ENCODE peak calls at places on chromosome 20, in four cellular contexts. Y is tibial artery, S is transverse colon, T is astrocyte. L is an unnamed sample.

GRCh38 chr20:20370087-20370575 is 2.2 kb downstream of the INSM1 start:
- DNase-seq in T (no peak), S (no peak), Y (no peak), L (no peak)

GRCh38 chr20:23120261-23120660 is 34.1 kb upstream of the CD93 start:
- DNase-seq in T (no peak), S (no peak), Y (no peak), L (no peak)

GRCh38 chr20:34515484-34516037 is 661 bp upstream of the DYNLRB1 start:
- DNase-seq in Y (no peak), T (peak), S (peak), L (peak)

GRCh38 chr20:35831029-35831428 is 59.2 kb downstream of the PHF20 start:
- DNase-seq in S (no peak), T (peak), Y (no peak), L (no peak)

GRCh38 chr20:59006167-59006863 is 739 bp downstream of the CTSZ start:
- DNase-seq in S (peak), Y (no peak), T (no peak), L (peak)

GRCh38 chr20:31712564-31713311 is 9.9 kb downstream of the BCL2L1 start:
- DNase-seq in S (peak), T (peak), Y (peak), L (peak)

GRCh38 chr20:57987659-57988058 is 240.8 kb downstream of the ANKRD60 start:
- DNase-seq in Y (no peak), S (peak), T (no peak), L (no peak)

GRCh38 chr20:57293998-57294397 is 27.6 kb upstream of the BMP7 start:
- DNase-seq in S (no peak), T (no peak), Y (no peak), L (no peak)

GRCh38 chr20:47293524-47294157 is 62.9 kb downstream of the ZMYND8 start:
- DNase-seq in S (no peak), T (no peak), Y (no peak), L (no peak)

GRCh38 chr20:60697252-60697651 is 554.8 kb upstream of the CDH4 start:
- DNase-seq in T (no peak), Y (no peak), S (no peak), L (no peak)

DNA sequence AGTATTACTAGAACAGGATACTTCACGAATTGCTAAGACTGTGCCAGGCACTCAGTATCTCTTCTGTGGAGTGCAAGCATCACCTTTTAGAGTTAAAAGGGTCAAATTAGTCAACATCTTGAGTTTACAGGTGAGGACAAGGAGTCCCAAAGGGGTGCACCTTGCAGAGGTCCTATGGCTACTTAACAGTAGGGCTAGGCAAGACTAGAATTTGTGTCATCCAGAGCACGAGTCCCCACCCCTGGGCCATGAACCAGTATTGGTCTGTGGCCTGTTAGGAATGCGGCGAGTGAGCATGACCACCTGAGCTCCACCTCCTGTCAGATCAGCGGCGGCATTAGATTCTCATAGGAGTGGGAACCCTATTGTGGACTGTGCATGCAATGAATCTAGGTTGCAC is 10.5 kb upstream of the DSTN start:
- DNase-seq in S (no peak), T (no peak), Y (no peak), L (no peak)
- H3K27ac ChIP-seq in S (peak), T (peak), Y (peak), L (peak)

GRCh38 chr20:10376271-10377075 is 57.5 kb downstream of the MKKS start:
- DNase-seq in S (no peak), Y (no peak), T (peak), L (no peak)

GRCh38 chr20:10385850-10386544 is 48.0 kb downstream of the MKKS start:
- DNase-seq in T (no peak), Y (no peak), S (no peak), L (no peak)

GRCh38 chr20:10379761-10380160 is 54.3 kb downstream of the MKKS start:
- DNase-seq in S (no peak), Y (no peak), T (no peak), L (no peak)

DNA sequence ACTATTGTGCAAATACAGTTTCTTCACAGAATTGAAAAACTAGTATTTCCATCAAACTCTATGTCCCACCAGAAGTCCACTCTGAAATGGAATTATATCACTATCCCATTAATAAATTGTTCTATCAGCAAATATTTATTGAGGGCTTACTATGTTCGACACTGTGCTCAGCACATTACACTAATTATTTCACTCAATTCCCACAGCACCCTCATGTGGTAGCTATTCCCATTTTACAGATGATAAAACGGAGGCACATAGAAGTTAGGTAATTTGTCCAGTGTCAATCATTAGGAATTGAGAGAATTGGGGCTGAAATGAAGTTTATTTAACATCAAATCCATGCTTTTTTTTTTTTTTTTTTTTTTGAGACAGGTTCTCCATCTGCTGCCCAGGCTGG is 52.5 kb downstream of the MKKS start:
- DNase-seq in T (no peak), S (no peak), Y (no peak), L (no peak)
- TF ChIP-seq CTCF in T (no peak), S (no peak), Y (no peak), L (no peak)

GRCh38 chr20:13525225-13525940 is 113.3 kb downstream of the TASP1 start:
- DNase-seq in T (peak), Y (no peak), S (no peak), L (peak)

GRCh38 chr20:13526551-13526950 is 112.2 kb downstream of the TASP1 start:
- DNase-seq in S (no peak), T (no peak), Y (no peak), L (no peak)

DNA sequence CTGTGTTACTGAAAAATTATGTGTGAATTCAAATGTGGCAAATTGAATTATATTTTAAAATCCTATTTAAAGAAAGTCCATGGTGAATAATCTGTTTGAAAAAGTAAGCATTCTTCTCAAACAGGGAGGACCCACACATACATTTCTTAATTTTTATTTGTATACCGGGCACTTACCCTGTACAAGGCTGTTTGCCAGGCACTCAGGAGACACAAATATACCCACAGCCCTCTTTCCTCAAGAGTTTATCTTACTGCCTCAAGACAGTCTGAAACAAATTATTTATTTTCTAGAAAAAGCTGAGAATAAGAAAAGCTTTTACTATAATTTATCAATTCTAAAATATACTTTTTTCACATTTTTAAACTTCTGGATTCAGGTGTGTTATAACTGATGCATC is 114.4 kb downstream of the TASP1 start:
- DNase-seq in S (no peak), T (no peak), Y (no peak), L (no peak)
- H3K27ac ChIP-seq in S (no peak), T (no peak), Y (no peak), L (no peak)

DNA sequence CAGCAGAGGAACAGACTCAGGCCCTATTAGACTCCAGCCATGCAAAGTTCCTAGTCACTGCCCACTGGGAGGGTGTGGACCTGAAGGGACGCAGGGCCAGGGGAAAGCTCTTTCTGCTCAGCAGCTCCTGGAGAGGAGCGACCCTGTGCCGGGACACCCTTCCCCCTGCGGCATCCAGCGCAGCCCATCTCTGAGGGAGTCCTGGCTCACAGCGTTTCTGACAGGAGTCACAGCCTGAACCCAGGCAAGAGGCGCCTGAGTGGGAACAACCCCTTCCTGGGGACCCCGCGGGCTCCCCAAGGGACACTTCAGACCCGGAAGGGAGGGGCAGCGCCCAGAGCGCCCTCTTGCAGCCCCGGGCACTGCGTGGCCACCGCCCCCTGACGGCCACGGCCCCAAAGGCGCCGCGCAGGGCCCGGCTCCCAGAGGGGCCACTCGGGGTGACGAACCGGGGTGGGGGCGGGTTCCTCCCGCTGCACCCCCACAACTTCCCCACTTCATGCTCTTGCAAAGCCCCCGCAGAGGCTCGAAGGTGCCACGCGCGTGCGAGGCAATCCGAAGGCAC is 853 bp downstream of the UCKL1 start:
- DNase-seq in Y (no peak), S (peak), T (no peak), L (no peak)
- TF ChIP-seq CTCF in Y (no peak), S (peak), T (no peak), L (peak)

GRCh38 chr20:39855056-39855455 is 834.0 kb downstream of the MAFB start:
- DNase-seq in S (no peak), T (peak), Y (no peak), L (no peak)
- H3K27ac ChIP-seq in S (no peak), T (no peak), Y (no peak), L (no peak)

L was measured in RWPE1.